ENCODE peak calls at places on chromosome 5, in nine cellular contexts. F is COR-L47; G is AG04450; E is activated gamma-delta T cell treated with anti-CD3 and anti-CD28 coated beads, Interleukin-2, amount 50 U/mL, for 16 hours; B is effector memory CD4-positive, alpha-beta T cell; K is right lobe of liver; D is C1 segment of cervical spinal cord; M is bronchial epithelial cell; X is NCI-H1436. O is an unnamed sample.
A peak's percentile ranks its signal among the peaks of the same experiment; 100 is the strongest.

GRCh38 chr5:148306446-148306845 is 5.8 kb upstream of the SPINK7 start:
- DNase-seq in F (no peak), G (no peak), E (no peak), B (no peak), K (no peak), D (no peak), M (no peak), X (no peak), O (no peak)

GRCh38 chr5:18236386-18236785 is 602.1 kb downstream of the TAF11L14 start:
- DNase-seq in F (no peak), G (no peak), E (no peak), B (no peak), K (no peak), D (no peak), M (peak; percentile 90), X (no peak), O (no peak)

GRCh38 chr5:66643383-66643782 is 47.2 kb downstream of the MAST4 start:
- DNase-seq in F (no peak), G (no peak), E (no peak), B (no peak), K (no peak), D (no peak), M (no peak), X (no peak), O (no peak)

GRCh38 chr5:131795879-131796792 is 681 bp downstream of the FNIP1 start:
- DNase-seq in F (peak; percentile 56), G (no peak), E (peak; percentile 20), B (peak; percentile 26), K (peak; percentile 92), D (peak; percentile 71), M (peak; percentile 41), X (no peak), O (no peak)

GRCh38 chr5:67481362-67481761 is 284.8 kb upstream of the CD180 start:
- DNase-seq in F (no peak), G (no peak), E (no peak), B (no peak), K (no peak), D (no peak), M (peak; percentile 79), X (no peak), O (no peak)

GRCh38 chr5:95471447-95471846 is 80.3 kb downstream of the FAM81B start:
- DNase-seq in F (peak; percentile 14), G (no peak), E (no peak), B (no peak), K (no peak), D (peak; percentile 63), M (no peak), X (no peak), O (no peak)

GRCh38 chr5:27217160-27217956 is 179.0 kb upstream of the CDH9 start:
- DNase-seq in F (no peak), G (no peak), E (no peak), B (no peak), K (no peak), D (no peak), M (no peak), X (no peak), O (no peak)

GRCh38 chr5:21152611-21153010 is 1164.6 kb upstream of the CDH18 start:
- DNase-seq in F (no peak), G (no peak), E (no peak), B (no peak), K (no peak), D (no peak), M (peak; percentile 100), X (no peak), O (no peak)

GRCh38 chr5:136028782-136029742 is at the start of gene TGFBI:
- DNase-seq in F (no peak), G (peak; percentile 30), E (no peak), B (peak; percentile 18), K (peak; percentile 88), D (no peak), M (no peak), X (no peak), O (peak; percentile 79)

GRCh38 chr5:19855929-19856328 is 132.1 kb downstream of the CDH18 start:
- DNase-seq in F (no peak), G (peak; percentile 7), E (no peak), B (no peak), K (no peak), D (no peak), M (no peak), X (no peak), O (no peak)

GRCh38 chr5:35794688-35795375 is 61.9 kb upstream of the IL7R start:
- DNase-seq in F (no peak), G (no peak), E (no peak), B (no peak), K (no peak), D (no peak), M (no peak), X (no peak), O (no peak)

GRCh38 chr5:113546711-113547159 is 33.2 kb downstream of the YTHDC2 start:
- DNase-seq in F (no peak), G (peak; percentile 8), E (no peak), B (no peak), K (no peak), D (peak; percentile 21), M (peak; percentile 64), X (no peak), O (no peak)

GRCh38 chr5:91864902-91865420 is 481.8 kb upstream of the ARRDC3 start:
- DNase-seq in F (no peak), G (no peak), E (no peak), B (no peak), K (no peak), D (no peak), M (no peak), X (no peak), O (no peak)

GRCh38 chr5:91906494-91906893 is 523.4 kb upstream of the ARRDC3 start:
- DNase-seq in F (no peak), G (no peak), E (no peak), B (no peak), K (no peak), D (no peak), M (no peak), X (no peak), O (no peak)

GRCh38 chr5:116076496-116076895 is 8.3 kb upstream of the COMMD10 start:
- DNase-seq in F (no peak), G (no peak), E (no peak), B (no peak), K (no peak), D (no peak), M (peak; percentile 6), X (no peak), O (no peak)

GRCh38 chr5:53948598-53948997 is 361.8 kb downstream of the ARL15 start:
- DNase-seq in F (no peak), G (no peak), E (no peak), B (no peak), K (no peak), D (no peak), M (no peak), X (no peak), O (no peak)

GRCh38 chr5:53378590-53379247 is 101.7 kb upstream of the FST start:
- DNase-seq in F (no peak), G (no peak), E (no peak), B (no peak), K (no peak), D (no peak), M (peak; percentile 89), X (no peak), O (no peak)

GRCh38 chr5:54325610-54326311 is 15.4 kb upstream of the ARL15 start:
- DNase-seq in F (no peak), G (no peak), E (no peak), B (no peak), K (no peak), D (no peak), M (no peak), X (no peak), O (no peak)

GRCh38 chr5:97797994-97798451 is 615.0 kb upstream of the RIOK2 start:
- DNase-seq in F (no peak), G (no peak), E (no peak), B (no peak), K (no peak), D (no peak), M (no peak), X (no peak), O (no peak)